ENCODE peak calls at places on chromosomes 13 and 19, in four cellular contexts. V is K562, C is HepG2, M is GM12878. R is an unnamed sample.

GRCh38 chr19:17575871-17576757 is 20.7 kb downstream of the COLGALT1 start:
- DNase-seq in C (no peak), V (peak), M (no peak), R (peak)

GRCh38 chr19:39342647-39343305 is 555 bp downstream of the SAMD4B start:
- DNase-seq in M (no peak), C (no peak), V (no peak), R (peak)

GRCh38 chr19:3780786-3781304 is 5.3 kb downstream of the MATK start:
- DNase-seq in M (no peak), C (no peak), V (no peak), R (no peak)

GRCh38 chr13:94658926-94659649 is 53.3 kb downstream of the SOX21 start:
- DNase-seq in M (no peak), C (no peak), V (no peak), R (no peak)

GRCh38 chr13:91381371-91381770 is 17.1 kb upstream of the GPC5 start:
- DNase-seq in M (no peak), V (no peak), C (no peak), R (peak)

GRCh38 chr13:112619730-112620639 is 32.0 kb upstream of the TUBGCP3 start:
- DNase-seq in C (no peak), M (no peak), V (peak), R (no peak)

GRCh38 chr13:94322925-94323324 is 156.6 kb downstream of the DCT start:
- DNase-seq in M (no peak), V (no peak), C (no peak), R (no peak)

GRCh38 chr13:26708007-26708297 is 52.6 kb downstream of the GPR12 start:
- DNase-seq in C (no peak), V (no peak), M (no peak), R (no peak)

GRCh38 chr19:48424694-48425219 is 21.0 kb upstream of the GRWD1 start:
- DNase-seq in M (no peak), C (no peak), V (peak), R (no peak)

GRCh38 chr19:20968092-20968491 is 45.0 kb downstream of the ZNF85 start:
- DNase-seq in V (no peak), C (no peak), M (no peak), R (no peak)

GRCh38 chr13:30165791-30166190 is 141.6 kb downstream of the KATNAL1 start:
- DNase-seq in M (no peak), C (no peak), V (no peak), R (no peak)

GRCh38 chr19:15979293-15979692 is 30.5 kb downstream of the OR10H4 start:
- DNase-seq in V (no peak), M (no peak), C (no peak), R (no peak)

GRCh38 chr13:99265823-99266426 is 7.7 kb upstream of the GPR18 start:
- DNase-seq in M (no peak), V (peak), C (peak), R (peak)

GRCh38 chr13:78215458-78215857 is 296.8 kb upstream of the EDNRB start:
- DNase-seq in M (no peak), C (no peak), V (no peak), R (no peak)

GRCh38 chr13:99371956-99372355 is 64.8 kb upstream of the GPR183 start:
- DNase-seq in V (no peak), M (no peak), C (no peak), R (no peak)

GRCh38 chr19:28549680-28550277 is 663.2 kb downstream of the UQCRFS1 start:
- DNase-seq in M (no peak), V (no peak), C (no peak), R (no peak)

GRCh38 chr19:40542197-40542859 is 34.3 kb upstream of the SHKBP1 start:
- DNase-seq in C (no peak), M (no peak), V (no peak), R (peak)

GRCh38 chr19:17037966-17038500 is 11.4 kb upstream of the CPAMD8 start:
- DNase-seq in M (no peak), C (no peak), V (no peak), R (no peak)

DNA sequence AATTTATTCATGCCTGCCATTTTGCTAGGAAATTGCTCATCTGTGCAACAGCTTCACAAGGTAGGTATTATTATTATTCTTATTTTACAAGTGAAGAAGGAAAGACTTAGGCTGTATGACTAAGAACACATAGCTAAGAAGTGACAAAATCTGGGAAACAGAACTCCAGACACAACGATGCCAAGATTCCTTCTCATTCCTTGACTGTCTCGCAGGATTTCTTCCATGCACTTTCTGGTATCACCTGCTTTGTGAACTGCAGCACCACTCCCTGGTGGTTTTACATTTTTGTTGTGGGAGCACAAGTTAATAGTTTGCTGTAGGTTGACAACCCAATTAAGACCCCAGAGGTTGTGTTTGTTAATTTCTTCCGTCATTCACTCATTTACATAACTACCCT is 188.5 kb downstream of the LACC1 start:
- DNase-seq in C (no peak), M (no peak), V (no peak), R (no peak)
- TF ChIP-seq JUND in C (no peak), M (no peak), V (no peak), R (no peak)

GRCh38 chr13:110557082-110557481 is 4.4 kb downstream of the RAB20 start:
- DNase-seq in V (no peak), M (no peak), C (no peak), R (no peak)

GRCh38 chr13:110557610-110558305 is 3.8 kb downstream of the RAB20 start:
- DNase-seq in C (no peak), V (no peak), M (no peak), R (no peak)

GRCh38 chr13:110555601-110556223 is 5.8 kb downstream of the RAB20 start:
- DNase-seq in V (no peak), C (peak), M (no peak), R (no peak)

GRCh38 chr13:110554946-110555345 is 6.6 kb downstream of the RAB20 start:
- DNase-seq in M (no peak), C (no peak), V (no peak), R (no peak)

GRCh38 chr13:110556224-110556606 is 5.3 kb downstream of the RAB20 start:
- DNase-seq in V (no peak), C (no peak), M (no peak), R (no peak)
- TF ChIP-seq SMC3 in V (no peak), C (no peak), M (no peak), R (no peak)

GRCh38 chr19:45882652-45883585 is 3.0 kb downstream of the IRF2BP1 start:
- DNase-seq in C (peak), V (peak), M (peak), R (peak)
- TF ChIP-seq JUND in C (no peak), V (peak), M (peak), R (no peak)

GRCh38 chr13:58992478-58993042 is 1171.2 kb downstream of the DIAPH3 start:
- DNase-seq in C (no peak), V (no peak), M (peak), R (no peak)
- TF ChIP-seq SMC3 in C (no peak), V (no peak), M (no peak), R (no peak)

R was measured in SK-N-SH.